ENCODE peak calls at places on chromosomes 1 and 21, in nine cellular contexts. H, T, E, C, N, Z, J, I and U are unnamed samples.
A peak's percentile ranks its signal among the peaks of the same experiment; 100 is the strongest.

GRCh38 chr1:161185282-161185682 is 8.0 kb upstream of the B4GALT3 start:
- DNase-seq in H (peak; percentile 83), T (no peak), E (peak; percentile 67), C (no peak), N (no peak), Z (peak; percentile 32), J (peak; percentile 88), I (peak; percentile 94), U (peak; percentile 85)

GRCh38 chr1:9417695-9418094 is 121.6 kb upstream of the SLC25A33 start:
- DNase-seq in H (no peak), T (no peak), E (no peak), C (no peak), N (no peak), Z (no peak), J (peak; percentile 58), I (no peak), U (no peak)

GRCh38 chr1:220786337-220787068 is at the start of gene MTARC1:
- DNase-seq in H (peak; percentile 76), T (peak; percentile 40), E (no peak), C (peak; percentile 88), N (peak; percentile 67), Z (no peak), J (no peak), I (no peak), U (no peak)

GRCh38 chr1:187958207-187958606 is 1129.5 kb downstream of the PLA2G4A start:
- DNase-seq in H (no peak), T (no peak), E (no peak), C (no peak), N (no peak), Z (no peak), J (no peak), I (no peak), U (no peak)

GRCh38 chr1:117732065-117732789 is 126.4 kb downstream of the TENT5C start:
- DNase-seq in H (peak; percentile 20), T (no peak), E (peak; percentile 49), C (no peak), N (no peak), Z (no peak), J (no peak), I (peak; percentile 48), U (no peak)

GRCh38 chr1:68213843-68214242 is 18.5 kb downstream of the WLS start:
- DNase-seq in H (peak; percentile 89), T (peak; percentile 72), E (peak; percentile 58), C (no peak), N (no peak), Z (no peak), J (no peak), I (no peak), U (peak; percentile 96)

GRCh38 chr1:212712451-212713303 is 13.0 kb upstream of the BATF3 start:
- DNase-seq in H (peak; percentile 58), T (no peak), E (peak; percentile 90), C (peak; percentile 54), N (no peak), Z (no peak), J (no peak), I (no peak), U (peak; percentile 51)

GRCh38 chr1:228459091-228459993 is 27.8 kb upstream of the RNF187 start:
- DNase-seq in H (peak; percentile 84), T (peak; percentile 41), E (peak; percentile 85), C (peak; percentile 89), N (peak; percentile 64), Z (no peak), J (peak; percentile 92), I (no peak), U (peak; percentile 84)

GRCh38 chr1:46174448-46175231 is at the start of gene TSPAN1:
- DNase-seq in H (peak; percentile 18), T (no peak), E (peak; percentile 45), C (no peak), N (no peak), Z (no peak), J (no peak), I (no peak), U (no peak)

GRCh38 chr21:40270134-40270533 is 402.9 kb downstream of the PCP4 start:
- DNase-seq in H (no peak), T (no peak), E (no peak), C (no peak), N (no peak), Z (no peak), J (no peak), I (no peak), U (no peak)

GRCh38 chr1:95027046-95027445 is 45.7 kb downstream of the ALG14 start:
- DNase-seq in H (peak; percentile 66), T (no peak), E (peak; percentile 55), C (no peak), N (no peak), Z (no peak), J (no peak), I (no peak), U (no peak)

GRCh38 chr1:101257500-101258325 is 20.9 kb downstream of the S1PR1 start:
- DNase-seq in H (peak; percentile 19), T (no peak), E (no peak), C (no peak), N (no peak), Z (no peak), J (no peak), I (no peak), U (no peak)

GRCh38 chr1:67227196-67227595 is 60.9 kb downstream of the IL23R start:
- DNase-seq in H (peak; percentile 6), T (no peak), E (no peak), C (no peak), N (no peak), Z (no peak), J (no peak), I (no peak), U (no peak)

GRCh38 chr1:177975588-177976495 is 6.0 kb upstream of the SEC16B start:
- DNase-seq in H (peak; percentile 9), T (no peak), E (peak; percentile 88), C (no peak), N (no peak), Z (no peak), J (no peak), I (no peak), U (no peak)

GRCh38 chr1:42260376-42261078 is 74.5 kb downstream of the FOXJ3 start:
- DNase-seq in H (no peak), T (no peak), E (no peak), C (no peak), N (no peak), Z (no peak), J (no peak), I (peak; percentile 59), U (no peak)

GRCh38 chr1:42259739-42260064 is 75.3 kb downstream of the FOXJ3 start:
- DNase-seq in H (no peak), T (no peak), E (peak; percentile 42), C (no peak), N (no peak), Z (no peak), J (no peak), I (no peak), U (peak; percentile 14)

GRCh38 chr1:42259059-42259738 is 75.8 kb downstream of the FOXJ3 start:
- DNase-seq in H (peak; percentile 70), T (no peak), E (peak; percentile 74), C (no peak), N (no peak), Z (no peak), J (no peak), I (no peak), U (peak; percentile 37)

GRCh38 chr1:42263019-42263418 is 72.0 kb downstream of the FOXJ3 start:
- DNase-seq in H (no peak), T (no peak), E (no peak), C (no peak), N (no peak), Z (no peak), J (no peak), I (no peak), U (no peak)

DNA sequence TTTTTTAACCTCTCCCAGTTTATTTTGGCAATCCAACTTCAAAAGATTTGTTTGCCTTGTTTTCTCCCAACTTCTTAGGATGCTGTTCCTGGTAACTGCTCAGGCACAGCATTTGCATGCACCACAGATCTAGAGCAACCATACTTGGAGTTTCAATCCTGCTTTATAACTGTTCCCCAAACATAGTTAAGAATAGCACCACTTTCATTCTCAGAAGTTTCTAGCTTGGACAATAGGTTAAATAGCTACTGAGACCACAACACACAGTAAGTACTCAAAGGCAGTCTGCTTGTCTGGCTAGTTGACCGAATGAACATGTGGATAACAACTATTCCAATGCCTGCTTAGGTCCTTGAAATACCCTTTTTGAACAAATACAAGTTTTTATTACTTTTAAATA is 76.8 kb downstream of the FOXJ3 start:
- DNase-seq in H (no peak), T (no peak), E (no peak), C (no peak), N (no peak), Z (no peak), J (no peak), I (no peak), U (no peak)
- H3K27ac ChIP-seq in H (peak overlapping the region; percentile 83), T (no peak overlapping the region), E (no peak overlapping the region), C (no peak overlapping the region), N (peak overlapping the region; percentile 33), Z (no peak overlapping the region), J (no peak overlapping the region), I (no peak overlapping the region), U (no peak overlapping the region)

DNA sequence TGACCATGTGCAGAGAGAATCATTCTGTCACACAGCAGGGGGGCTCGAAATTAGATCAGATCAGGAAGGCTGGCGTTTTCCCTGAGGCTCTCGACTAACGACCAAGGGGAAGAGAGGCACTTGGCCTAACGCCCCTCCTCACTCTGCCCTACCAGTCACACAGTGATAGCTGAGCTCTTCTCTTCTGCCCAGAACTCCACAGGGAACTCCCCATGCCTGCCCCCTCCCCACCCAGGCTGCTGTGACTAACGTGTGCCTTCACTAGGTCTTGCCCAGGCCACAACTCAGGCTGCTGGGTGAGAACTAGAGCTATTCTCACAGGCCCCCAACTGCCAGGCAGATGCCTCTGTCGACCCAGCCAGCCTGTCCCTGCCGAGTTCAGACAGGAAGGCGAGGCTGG is 26.4 kb upstream of the KHDRBS1 start:
- DNase-seq in H (no peak), T (no peak), E (no peak), C (peak; percentile 39), N (no peak), Z (no peak), J (no peak), I (no peak), U (peak; percentile 32)
- H3K4me3 ChIP-seq in H (no peak overlapping the region), T (no peak overlapping the region), E (no peak overlapping the region), C (no peak overlapping the region), N (no peak overlapping the region), Z (no peak overlapping the region), J (no peak overlapping the region), I (no peak overlapping the region), U (no peak overlapping the region)

DNA sequence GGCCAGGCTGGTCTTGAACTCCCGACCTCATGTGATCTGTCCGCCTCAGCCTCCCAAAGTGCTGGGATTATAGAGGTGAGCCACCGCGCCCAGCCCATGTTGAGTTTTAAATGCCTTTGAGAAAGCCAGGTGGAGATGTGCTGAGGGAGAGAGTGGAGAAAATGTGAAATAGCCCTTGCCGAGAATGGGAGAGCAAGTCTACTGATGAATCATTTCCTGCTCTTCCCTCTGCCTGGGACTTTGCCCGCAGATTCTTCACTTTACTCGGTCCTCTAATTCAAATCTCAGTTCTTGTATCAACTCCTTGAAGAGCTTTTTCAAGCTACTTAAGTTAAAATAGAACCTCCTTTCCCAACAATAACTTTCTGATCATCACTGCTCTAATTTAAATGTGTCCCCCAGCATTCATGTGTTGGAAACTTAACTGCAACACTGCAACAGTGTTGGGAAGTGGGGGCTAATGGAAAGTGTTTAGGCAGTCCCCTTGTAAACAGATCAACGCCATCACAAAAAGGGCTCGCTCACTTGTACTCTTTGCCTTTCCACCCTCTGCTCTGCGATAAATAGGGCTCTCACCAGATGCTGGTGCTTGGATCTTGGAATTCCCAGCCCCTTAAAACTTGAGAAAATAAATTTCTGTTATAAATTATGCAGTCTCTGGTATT is 27.8 kb downstream of the OSBPL9 start:
- DNase-seq in H (peak; percentile 87), T (peak; percentile 61), E (peak; percentile 85), C (no peak), N (no peak), Z (no peak), J (no peak), I (no peak), U (peak; percentile 69)
- H3K27ac ChIP-seq in H (no peak overlapping the region), T (peak overlapping the region; percentile 93), E (peak overlapping the region; percentile 83), C (no peak overlapping the region), N (no peak overlapping the region), Z (no peak overlapping the region), J (no peak overlapping the region), I (no peak overlapping the region), U (peak overlapping the region; percentile 31)

GRCh38 chr1:18639335-18640055 is 8.8 kb downstream of the PAX7 start:
- DNase-seq in H (no peak), T (no peak), E (no peak), C (peak; percentile 50), N (no peak), Z (no peak), J (no peak), I (no peak), U (no peak)
- H3K4me3 ChIP-seq in H (no peak overlapping the region), T (no peak overlapping the region), E (no peak overlapping the region), C (peak overlapping the region; percentile 36), N (no peak overlapping the region), Z (no peak overlapping the region), J (no peak overlapping the region), I (no peak overlapping the region), U (peak overlapping the region; percentile 44)